ENCODE peak calls at places on chromosomes 11 and 22, in four cellular contexts. M is natural killer cell, R is brain microvascular endothelial cell, K is body of pancreas. E is an unnamed sample.

GRCh38 chr11:79456501-79456900 is 15.7 kb upstream of the TENM4 start:
- DNase-seq in R (no peak), K (no peak), M (no peak), E (no peak)

GRCh38 chr11:86174101-86175046 is 70.2 kb upstream of the EED start:
- DNase-seq in M (no peak), R (peak; percentile 96), K (peak; percentile 60), E (no peak)

GRCh38 chr11:94539420-94539819 is 4.3 kb upstream of the FUT4 start:
- DNase-seq in K (no peak), R (no peak), M (no peak), E (no peak)

GRCh38 chr22:22787805-22788459 is 99.7 kb upstream of the IGLL5 start:
- DNase-seq in K (peak; percentile 54), R (peak; percentile 20), M (peak; percentile 59), E (no peak)

GRCh38 chr11:75320643-75321042 is 30.8 kb downstream of the ARRB1 start:
- DNase-seq in R (no peak), M (no peak), K (no peak), E (no peak)

GRCh38 chr22:22342697-22343602 is 98.4 kb downstream of the VPREB1 start:
- DNase-seq in K (peak; percentile 83), R (no peak), M (peak; percentile 56), E (no peak)

GRCh38 chr11:119356349-119357031 is 10.0 kb upstream of the MFRP start:
- DNase-seq in K (no peak), M (peak; percentile 71), R (peak; percentile 66), E (peak; percentile 74)

GRCh38 chr22:47372596-47373385 is 610.3 kb downstream of the TBC1D22A start:
- DNase-seq in K (peak; percentile 2), R (no peak), M (no peak), E (no peak)

GRCh38 chr11:63770763-63771162 is 2.2 kb upstream of the ZFTA start:
- DNase-seq in R (no peak), K (no peak), M (no peak), E (no peak)

GRCh38 chr11:63937713-63938480 is 905 bp upstream of the NAA40 start:
- DNase-seq in R (no peak), K (peak; percentile 17), M (no peak), E (no peak)

GRCh38 chr22:30324008-30324730 is 2.6 kb downstream of the TBC1D10A start:
- DNase-seq in M (peak; percentile 28), K (no peak), R (no peak), E (no peak)

GRCh38 chr22:23399367-23400285 is 180.5 kb downstream of the IGLL1 start:
- DNase-seq in K (no peak), M (no peak), R (no peak), E (no peak)

GRCh38 chr22:30940655-30941362 is 27.8 kb downstream of the MORC2 start:
- DNase-seq in M (no peak), R (no peak), K (no peak), E (no peak)

GRCh38 chr22:33919591-33920501 is at the start of gene LARGE1:
- DNase-seq in M (no peak), K (peak; percentile 65), R (no peak), E (no peak)

GRCh38 chr11:75246673-75247350 is 6.2 kb downstream of the TPBGL start:
- DNase-seq in R (no peak), K (no peak), M (no peak), E (peak; percentile 28)

GRCh38 chr11:124902616-124903015 is 5.0 kb upstream of the ROBO4 start:
- DNase-seq in R (no peak), M (no peak), K (no peak), E (no peak)

GRCh38 chr11:101880208-101880607 is 34.6 kb upstream of the CEP126 start:
- DNase-seq in R (peak; percentile 49), M (no peak), K (peak; percentile 12), E (no peak)

GRCh38 chr11:11491589-11491988 is 130.2 kb downstream of the GALNT18 start:
- DNase-seq in M (no peak), K (no peak), R (no peak), E (no peak)

GRCh38 chr11:119065369-119065768 is 2.2 kb upstream of the VPS11 start:
- DNase-seq in M (no peak), R (peak; percentile 31), K (no peak), E (no peak)

GRCh38 chr11:88174627-88175003 is 628 bp downstream of the RAB38 start:
- DNase-seq in K (peak; percentile 66), R (peak; percentile 76), M (peak; percentile 38), E (no peak)

GRCh38 chr11:117239295-117239694 is 6.8 kb downstream of the RNF214 start:
- DNase-seq in R (peak; percentile 95), M (no peak), K (no peak), E (no peak)

GRCh38 chr11:78886616-78887015 is 312.0 kb upstream of the NARS2 start:
- DNase-seq in M (no peak), R (peak; percentile 3), K (no peak), E (no peak)

GRCh38 chr11:133078591-133079179 is 453.6 kb downstream of the OPCML start:
- DNase-seq in R (peak; percentile 37), K (peak; percentile 46), M (no peak), E (no peak)

GRCh38 chr11:124898711-124899110 is 1.0 kb upstream of the ROBO4 start:
- DNase-seq in M (no peak), K (no peak), R (no peak), E (no peak)

GRCh38 chr11:1081601-1082311 is 7.1 kb downstream of the MUC2 start:
- DNase-seq in R (no peak), M (peak; percentile 13), K (no peak), E (peak; percentile 38)

GRCh38 chr22:50286275-50286674 is 16.1 kb upstream of the MAPK11 start:
- DNase-seq in R (no peak), M (no peak), K (no peak), E (no peak)

GRCh38 chr11:74472030-74472429 is 4.7 kb upstream of the KCNE3 start:
- DNase-seq in R (no peak), K (no peak), M (no peak), E (no peak)

GRCh38 chr22:19533049-19533626 is 8.9 kb upstream of the CLDN5 start:
- DNase-seq in M (no peak), R (no peak), K (no peak), E (no peak)

GRCh38 chr11:87176044-87176443 is 138.3 kb downstream of the TMEM135 start:
- DNase-seq in K (no peak), M (no peak), R (peak; percentile 25), E (no peak)

GRCh38 chr11:111975076-111975806 is 38.1 kb downstream of the DIXDC1 start:
- DNase-seq in R (no peak), K (peak; percentile 22), M (no peak), E (no peak)
- TF ChIP-seq CTCF in R (no peak), K (no peak), M (no peak), E (peak; percentile 16)

GRCh38 chr11:45098929-45099328 is 47.5 kb upstream of the PRDM11 start:
- DNase-seq in R (no peak), K (no peak), M (no peak), E (no peak)

GRCh38 chr11:45100338-45100737 is 46.1 kb upstream of the PRDM11 start:
- DNase-seq in R (no peak), K (no peak), M (no peak), E (peak; percentile 74)

GRCh38 chr11:45096636-45097035 is 49.8 kb upstream of the PRDM11 start:
- DNase-seq in R (no peak), K (no peak), M (no peak), E (no peak)

GRCh38 chr11:45095691-45096010 is 50.8 kb upstream of the PRDM11 start:
- DNase-seq in R (no peak), K (no peak), M (peak; percentile 4), E (no peak)

GRCh38 chr11:45097721-45098493 is 48.5 kb upstream of the PRDM11 start:
- DNase-seq in M (peak; percentile 53), R (peak; percentile 32), K (peak; percentile 60), E (no peak)
- TF ChIP-seq CTCF in M (no peak), R (no peak), K (no peak), E (no peak)

GRCh38 chr11:12762283-12762682 is 88.1 kb downstream of the TEAD1 start:
- DNase-seq in R (no peak), M (no peak), K (no peak), E (no peak)

GRCh38 chr11:12764187-12764914 is 90.1 kb downstream of the TEAD1 start:
- DNase-seq in M (no peak), R (no peak), K (no peak), E (no peak)

GRCh38 chr11:12762696-12763324 is 88.6 kb downstream of the TEAD1 start:
- DNase-seq in K (no peak), M (no peak), R (no peak), E (no peak)

GRCh38 chr11:12757416-12757815 is 83.2 kb downstream of the TEAD1 start:
- DNase-seq in M (no peak), K (no peak), R (no peak), E (no peak)

DNA sequence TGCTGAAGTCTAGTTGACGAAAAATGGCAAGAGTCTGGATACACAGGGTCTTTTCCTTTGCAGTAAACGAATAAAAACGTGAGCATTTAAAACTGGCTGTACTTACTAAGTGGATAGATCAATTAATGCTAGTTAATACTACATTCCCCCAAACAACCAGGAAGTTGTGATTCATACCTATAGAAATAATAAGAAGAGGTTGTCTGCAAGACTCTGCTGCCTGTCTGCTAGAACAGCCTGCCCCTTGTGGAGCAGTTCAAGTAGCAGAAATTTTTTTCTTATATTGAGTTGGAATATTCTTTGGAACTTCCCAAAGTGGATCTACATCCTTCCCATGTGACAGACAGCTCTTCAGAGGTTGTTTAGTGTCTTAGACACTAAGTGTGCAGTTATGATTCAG is 86.8 kb downstream of the TEAD1 start:
- DNase-seq in R (peak; percentile 45), M (no peak), K (no peak), E (no peak)
- TF ChIP-seq CTCF in R (peak; percentile 80), M (no peak), K (no peak), E (no peak)

GRCh38 chr11:2885017-2885675 is 429 bp downstream of the CDKN1C start:
- DNase-seq in M (peak; percentile 47), R (no peak), K (peak; percentile 75), E (no peak)
- TF ChIP-seq CTCF in M (peak; percentile 17), R (peak; percentile 13), K (peak; percentile 8), E (peak; percentile 52)

DNA sequence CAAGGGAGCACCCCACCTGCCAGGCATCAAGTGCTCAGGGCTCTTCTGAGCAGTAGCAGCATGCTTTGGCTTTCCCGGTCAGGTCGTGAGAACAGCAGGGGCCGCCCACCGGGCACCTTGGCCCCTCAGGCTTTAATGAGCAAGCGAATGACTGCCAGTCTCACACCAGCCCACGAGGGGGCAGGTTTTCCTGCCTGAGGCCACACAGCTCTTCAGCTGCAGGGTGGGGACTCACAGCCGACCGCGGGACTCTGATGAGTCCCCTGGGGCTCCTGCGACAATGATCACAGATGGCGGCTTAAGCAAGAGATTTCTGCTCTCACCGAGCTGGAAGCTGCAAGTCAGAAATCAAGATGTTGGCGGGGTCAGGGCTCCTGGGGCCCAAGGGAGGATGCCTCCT is 14.3 kb upstream of the FGF19 start:
- DNase-seq in K (no peak), M (no peak), R (peak; percentile 23), E (no peak)
- TF ChIP-seq CTCF in K (no peak), M (no peak), R (peak; percentile 85), E (no peak)